ENCODE peak calls at places on chromosomes 3 and 15, in six cellular contexts. H is RPMI7951, E is MG63, Z is left colon, D is dermis blood vessel endothelial cell, J is A549. B is an unnamed sample.

GRCh38 chr3:45841380-45841700 is 579 bp downstream of the LZTFL1 start:
- DNase-seq in Z (peak; percentile 41), E (no peak), J (no peak), D (peak; percentile 40), H (peak; percentile 28), B (no peak)

GRCh38 chr15:83928392-83928734 is 274.4 kb downstream of the ADAMTSL3 start:
- DNase-seq in Z (no peak), H (no peak), J (no peak), D (no peak), E (no peak), B (peak; percentile 11)

GRCh38 chr3:12178091-12178820 is 19.5 kb upstream of the TIMP4 start:
- DNase-seq in Z (no peak), J (no peak), D (peak; percentile 74), E (peak; percentile 53), H (peak; percentile 47), B (no peak)

GRCh38 chr3:197511130-197511529 is 44.6 kb downstream of the BDH1 start:
- DNase-seq in D (no peak), E (peak; percentile 80), H (peak; percentile 87), Z (no peak), J (no peak), B (no peak)

GRCh38 chr15:80856400-80856799 is 77.2 kb downstream of the CEMIP start:
- DNase-seq in D (no peak), Z (no peak), J (peak; percentile 41), E (no peak), H (no peak), B (peak; percentile 40)

GRCh38 chr15:36682091-36682490 is 102.7 kb downstream of the CDIN1 start:
- DNase-seq in H (peak; percentile 26), J (no peak), E (no peak), Z (no peak), D (peak; percentile 50), B (no peak)

GRCh38 chr3:56633602-56634371 is 49.3 kb downstream of the TASOR start:
- DNase-seq in E (no peak), H (no peak), J (no peak), D (no peak), Z (no peak), B (no peak)

GRCh38 chr3:136621628-136622027 is 130.6 kb downstream of the STAG1 start:
- DNase-seq in E (no peak), H (no peak), D (no peak), J (no peak), Z (no peak), B (no peak)

GRCh38 chr15:25933456-25934158 is 70.5 kb upstream of the ATP10A start:
- DNase-seq in Z (peak; percentile 63), J (peak; percentile 52), E (peak; percentile 68), H (no peak), D (no peak), B (peak; percentile 65)

GRCh38 chr3:185422677-185423076 is 59.7 kb downstream of the MAP3K13 start:
- DNase-seq in D (no peak), J (no peak), E (no peak), H (no peak), Z (peak; percentile 52), B (no peak)

GRCh38 chr3:38579146-38579545 is 70.3 kb downstream of the SCN5A start:
- DNase-seq in H (peak; percentile 40), J (no peak), E (peak; percentile 9), Z (no peak), D (peak; percentile 18), B (no peak)

GRCh38 chr3:16239776-16240175 is 25.0 kb downstream of the DPH3 start:
- DNase-seq in E (no peak), H (peak; percentile 57), J (no peak), Z (no peak), D (peak; percentile 15), B (no peak)

GRCh38 chr3:14534379-14535191 is 5.6 kb downstream of the GRIP2 start:
- DNase-seq in H (no peak), E (no peak), Z (no peak), J (no peak), D (peak; percentile 23), B (no peak)

GRCh38 chr15:93088200-93088980 is 621 bp downstream of the RGMA start:
- DNase-seq in E (peak; percentile 32), D (peak; percentile 16), H (peak; percentile 26), J (peak; percentile 55), Z (peak; percentile 18), B (no peak)

GRCh38 chr3:39062180-39062579 is 10.4 kb downstream of the WDR48 start:
- DNase-seq in J (no peak), E (no peak), Z (peak; percentile 23), D (no peak), H (no peak), B (no peak)

GRCh38 chr3:108202834-108203233 is 19.4 kb downstream of the IFT57 start:
- DNase-seq in D (no peak), J (no peak), Z (no peak), H (no peak), E (no peak), B (no peak)

B was measured in NAMALWA.